ENCODE peak calls at places on chromosomes 13 and 19, in nine cellular contexts. One of them, this sample, is unnamed.
A peak's percentile ranks its signal among the peaks of the same experiment; 100 is the strongest.

GRCh38 chr19:56566904-56567273 is 379 bp upstream of the ZNF470 start:
- DNase-seq in IMR-90: no peak
- DNase-seq in breast epithelium: peak; percentile 20
- DNase-seq in pancreas: peak; percentile 49
- DNase-seq in fibroblast of lung: no peak
- DNase-seq in mucosa of descending colon: peak; percentile 64
- DNase-seq in aorta: peak; percentile 87
- DNase-seq in tibial nerve: no peak
- DNase-seq in CD8-positive, alpha-beta T cell: peak; percentile 28
- DNase-seq in this sample: no peak

GRCh38 chr19:17752865-17753639 is 1.8 kb downstream of the FCHO1 start:
- DNase-seq in mucosa of descending colon: no peak
- DNase-seq in pancreas: no peak
- DNase-seq in CD8-positive, alpha-beta T cell: no peak
- DNase-seq in IMR-90: no peak
- DNase-seq in breast epithelium: no peak
- DNase-seq in tibial nerve: no peak
- DNase-seq in aorta: no peak
- DNase-seq in fibroblast of lung: no peak
- DNase-seq in this sample: no peak

GRCh38 chr13:65488606-65489005 is 1741.5 kb downstream of the PCDH9 start:
- DNase-seq in IMR-90: no peak
- DNase-seq in mucosa of descending colon: no peak
- DNase-seq in tibial nerve: no peak
- DNase-seq in breast epithelium: no peak
- DNase-seq in fibroblast of lung: no peak
- DNase-seq in pancreas: no peak
- DNase-seq in aorta: no peak
- DNase-seq in CD8-positive, alpha-beta T cell: no peak
- DNase-seq in this sample: no peak

GRCh38 chr13:103539721-103540120 is 473.5 kb upstream of the SLC10A2 start:
- DNase-seq in CD8-positive, alpha-beta T cell: no peak
- DNase-seq in aorta: no peak
- DNase-seq in IMR-90: no peak
- DNase-seq in pancreas: no peak
- DNase-seq in tibial nerve: no peak
- DNase-seq in mucosa of descending colon: no peak
- DNase-seq in fibroblast of lung: no peak
- DNase-seq in breast epithelium: no peak
- DNase-seq in this sample: no peak

GRCh38 chr13:27006519-27007161 is 165.0 kb downstream of the USP12 start:
- DNase-seq in IMR-90: peak; percentile 12
- DNase-seq in CD8-positive, alpha-beta T cell: no peak
- DNase-seq in pancreas: peak; percentile 39
- DNase-seq in breast epithelium: no peak
- DNase-seq in mucosa of descending colon: peak; percentile 69
- DNase-seq in tibial nerve: no peak
- DNase-seq in fibroblast of lung: peak; percentile 34
- DNase-seq in aorta: no peak
- DNase-seq in this sample: no peak

GRCh38 chr19:44626067-44626624 is 12.8 kb downstream of the IGSF23 start:
- DNase-seq in mucosa of descending colon: no peak
- DNase-seq in CD8-positive, alpha-beta T cell: no peak
- DNase-seq in IMR-90: peak; percentile 99
- DNase-seq in aorta: peak; percentile 79
- DNase-seq in pancreas: peak; percentile 68
- DNase-seq in tibial nerve: no peak
- DNase-seq in breast epithelium: peak; percentile 70
- DNase-seq in fibroblast of lung: peak; percentile 98
- DNase-seq in this sample: no peak

GRCh38 chr13:34357435-34358232 is 539.7 kb downstream of the RFC3 start:
- DNase-seq in mucosa of descending colon: no peak
- DNase-seq in CD8-positive, alpha-beta T cell: no peak
- DNase-seq in pancreas: no peak
- DNase-seq in IMR-90: peak; percentile 79
- DNase-seq in tibial nerve: no peak
- DNase-seq in breast epithelium: no peak
- DNase-seq in aorta: no peak
- DNase-seq in fibroblast of lung: peak; percentile 91
- DNase-seq in this sample: no peak

GRCh38 chr19:51521796-51522195 is 9.7 kb downstream of the SIGLEC6 start:
- DNase-seq in aorta: no peak
- DNase-seq in pancreas: no peak
- DNase-seq in mucosa of descending colon: no peak
- DNase-seq in tibial nerve: no peak
- DNase-seq in breast epithelium: no peak
- DNase-seq in IMR-90: no peak
- DNase-seq in fibroblast of lung: no peak
- DNase-seq in CD8-positive, alpha-beta T cell: no peak
- DNase-seq in this sample: no peak

GRCh38 chr19:36605101-36605838 is at the start of gene ZNF382:
- DNase-seq in breast epithelium: peak; percentile 18
- DNase-seq in tibial nerve: no peak
- DNase-seq in CD8-positive, alpha-beta T cell: peak; percentile 86
- DNase-seq in mucosa of descending colon: peak; percentile 82
- DNase-seq in fibroblast of lung: peak; percentile 64
- DNase-seq in pancreas: peak; percentile 52
- DNase-seq in IMR-90: peak; percentile 41
- DNase-seq in aorta: peak; percentile 92
- DNase-seq in this sample: no peak

GRCh38 chr19:5775668-5776309 is 8.8 kb downstream of the PRR22 start:
- DNase-seq in IMR-90: peak; percentile 51
- DNase-seq in tibial nerve: no peak
- DNase-seq in CD8-positive, alpha-beta T cell: no peak
- DNase-seq in aorta: no peak
- DNase-seq in fibroblast of lung: peak; percentile 21
- DNase-seq in mucosa of descending colon: no peak
- DNase-seq in pancreas: no peak
- DNase-seq in breast epithelium: no peak
- DNase-seq in this sample: no peak

GRCh38 chr19:2061093-2061935 is 10.3 kb upstream of the MKNK2 start:
- DNase-seq in breast epithelium: peak; percentile 99
- DNase-seq in fibroblast of lung: peak; percentile 95
- DNase-seq in tibial nerve: peak; percentile 100
- DNase-seq in aorta: peak; percentile 99
- DNase-seq in pancreas: peak; percentile 99
- DNase-seq in CD8-positive, alpha-beta T cell: peak; percentile 100
- DNase-seq in mucosa of descending colon: peak; percentile 99
- DNase-seq in IMR-90: peak; percentile 95
- DNase-seq in this sample: peak; percentile 98

GRCh38 chr13:98371624-98372023 is 194.6 kb upstream of the RNF113B start:
- DNase-seq in fibroblast of lung: no peak
- DNase-seq in tibial nerve: no peak
- DNase-seq in IMR-90: no peak
- DNase-seq in aorta: no peak
- DNase-seq in breast epithelium: no peak
- DNase-seq in mucosa of descending colon: no peak
- DNase-seq in pancreas: no peak
- DNase-seq in CD8-positive, alpha-beta T cell: no peak
- DNase-seq in this sample: no peak

GRCh38 chr19:4738734-4739133 is 15.1 kb upstream of the DPP9 start:
- DNase-seq in pancreas: no peak
- DNase-seq in mucosa of descending colon: no peak
- DNase-seq in IMR-90: no peak
- DNase-seq in fibroblast of lung: no peak
- DNase-seq in aorta: no peak
- DNase-seq in CD8-positive, alpha-beta T cell: no peak
- DNase-seq in tibial nerve: no peak
- DNase-seq in breast epithelium: no peak
- DNase-seq in this sample: no peak

DNA sequence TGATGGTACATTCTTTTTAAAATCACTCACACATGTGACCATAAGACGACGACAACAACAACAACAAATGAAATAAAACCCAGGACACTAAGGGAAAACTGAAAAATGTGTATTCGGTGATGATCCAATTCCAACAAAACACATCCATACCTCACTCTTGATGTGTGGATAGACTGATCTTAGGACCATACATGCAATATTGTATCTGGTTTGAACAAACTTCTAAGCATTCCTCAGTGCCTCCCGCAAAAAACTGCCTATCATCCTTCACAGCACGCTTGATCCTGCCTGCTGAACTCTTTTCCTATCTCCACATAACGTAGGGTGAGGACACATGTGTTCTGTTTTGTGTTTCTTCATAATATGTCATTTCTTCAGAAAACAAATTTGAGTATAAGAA is 415.2 kb downstream of the KCTD12 start:
- DNase-seq in IMR-90: no peak
- DNase-seq in CD8-positive, alpha-beta T cell: no peak
- DNase-seq in breast epithelium: no peak
- DNase-seq in pancreas: no peak
- DNase-seq in mucosa of descending colon: no peak
- DNase-seq in aorta: no peak
- DNase-seq in fibroblast of lung: no peak
- DNase-seq in tibial nerve: no peak
- DNase-seq in this sample: no peak
- H3K4me1 ChIP-seq in IMR-90: no peaks in the 10 kb centered on the region
- H3K4me1 ChIP-seq in CD8-positive, alpha-beta T cell: no peaks in the 10 kb centered on the region
- H3K4me1 ChIP-seq in breast epithelium: no peaks in the 10 kb centered on the region
- H3K4me1 ChIP-seq in pancreas: no peaks in the 10 kb centered on the region
- H3K4me1 ChIP-seq in mucosa of descending colon: no peaks in the 10 kb centered on the region
- H3K4me1 ChIP-seq in aorta: peaks cover 2% of the 10 kb centered on the region
- H3K4me1 ChIP-seq in fibroblast of lung: no peaks in the 10 kb centered on the region
- H3K4me1 ChIP-seq in tibial nerve: no peaks in the 10 kb centered on the region
- H3K4me1 ChIP-seq in this sample: no peaks in the 10 kb centered on the region

GRCh38 chr19:54451331-54451871 is 2.4 kb downstream of the LENG8 start:
- DNase-seq in IMR-90: no peak
- DNase-seq in aorta: no peak
- DNase-seq in tibial nerve: no peak
- DNase-seq in fibroblast of lung: peak; percentile 32
- DNase-seq in pancreas: peak; percentile 37
- DNase-seq in mucosa of descending colon: peak; percentile 55
- DNase-seq in breast epithelium: no peak
- DNase-seq in CD8-positive, alpha-beta T cell: no peak
- DNase-seq in this sample: no peak

GRCh38 chr19:54449701-54450069 is 686 bp downstream of the LENG8 start:
- DNase-seq in pancreas: no peak
- DNase-seq in IMR-90: peak; percentile 37
- DNase-seq in aorta: no peak
- DNase-seq in breast epithelium: no peak
- DNase-seq in tibial nerve: no peak
- DNase-seq in fibroblast of lung: peak; percentile 28
- DNase-seq in CD8-positive, alpha-beta T cell: no peak
- DNase-seq in mucosa of descending colon: no peak
- DNase-seq in this sample: no peak

GRCh38 chr19:54453921-54454780 is 5.2 kb downstream of the LENG8 start:
- DNase-seq in mucosa of descending colon: peak; percentile 48
- DNase-seq in pancreas: peak; percentile 28
- DNase-seq in aorta: peak; percentile 70
- DNase-seq in CD8-positive, alpha-beta T cell: no peak
- DNase-seq in fibroblast of lung: no peak
- DNase-seq in IMR-90: no peak
- DNase-seq in tibial nerve: no peak
- DNase-seq in breast epithelium: no peak
- DNase-seq in this sample: no peak

GRCh38 chr19:54452626-54453025 is 3.6 kb downstream of the LENG8 start:
- DNase-seq in tibial nerve: no peak
- DNase-seq in fibroblast of lung: no peak
- DNase-seq in IMR-90: no peak
- DNase-seq in aorta: no peak
- DNase-seq in CD8-positive, alpha-beta T cell: no peak
- DNase-seq in mucosa of descending colon: peak; percentile 39
- DNase-seq in pancreas: no peak
- DNase-seq in breast epithelium: no peak
- DNase-seq in this sample: no peak

DNA sequence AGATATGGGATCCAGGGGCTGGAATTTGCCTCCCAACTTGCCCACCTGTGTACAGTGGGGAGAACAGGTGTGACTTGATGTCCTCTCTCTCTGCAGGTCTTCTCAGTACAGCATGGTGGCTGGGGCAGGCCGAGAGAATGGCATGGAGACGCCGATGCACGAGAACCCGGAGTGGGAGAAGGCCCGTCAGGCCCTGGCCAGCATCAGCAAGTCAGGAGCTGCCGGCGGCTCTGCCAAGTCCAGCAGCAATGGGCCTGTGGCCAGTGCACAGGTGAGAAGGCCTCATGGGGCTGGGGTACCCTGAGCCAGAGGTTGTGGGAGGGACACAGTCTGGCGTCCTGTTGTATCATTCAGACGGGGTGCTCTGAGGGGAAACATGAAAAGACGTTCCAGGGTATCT is 3.0 kb downstream of the LENG8 start:
- DNase-seq in tibial nerve: no peak
- DNase-seq in pancreas: peak; percentile 47
- DNase-seq in fibroblast of lung: no peak
- DNase-seq in mucosa of descending colon: peak; percentile 53
- DNase-seq in aorta: no peak
- DNase-seq in breast epithelium: no peak
- DNase-seq in IMR-90: no peak
- DNase-seq in CD8-positive, alpha-beta T cell: no peak
- DNase-seq in this sample: no peak
- H3K36me3 ChIP-seq in tibial nerve: peaks cover 59% of the 10 kb centered on the region
- H3K36me3 ChIP-seq in pancreas: peaks cover 52% of the 10 kb centered on the region
- H3K36me3 ChIP-seq in fibroblast of lung: peaks cover 48% of the 10 kb centered on the region
- H3K36me3 ChIP-seq in mucosa of descending colon: peaks cover 23% of the 10 kb centered on the region
- H3K36me3 ChIP-seq in aorta: peaks cover 6% of the 10 kb centered on the region
- H3K36me3 ChIP-seq in breast epithelium: peaks cover 30% of the 10 kb centered on the region
- H3K36me3 ChIP-seq in IMR-90: peaks cover 61% of the 10 kb centered on the region
- H3K36me3 ChIP-seq in CD8-positive, alpha-beta T cell: peaks cover 55% of the 10 kb centered on the region
- H3K36me3 ChIP-seq in this sample: peaks cover 11% of the 10 kb centered on the region

DNA sequence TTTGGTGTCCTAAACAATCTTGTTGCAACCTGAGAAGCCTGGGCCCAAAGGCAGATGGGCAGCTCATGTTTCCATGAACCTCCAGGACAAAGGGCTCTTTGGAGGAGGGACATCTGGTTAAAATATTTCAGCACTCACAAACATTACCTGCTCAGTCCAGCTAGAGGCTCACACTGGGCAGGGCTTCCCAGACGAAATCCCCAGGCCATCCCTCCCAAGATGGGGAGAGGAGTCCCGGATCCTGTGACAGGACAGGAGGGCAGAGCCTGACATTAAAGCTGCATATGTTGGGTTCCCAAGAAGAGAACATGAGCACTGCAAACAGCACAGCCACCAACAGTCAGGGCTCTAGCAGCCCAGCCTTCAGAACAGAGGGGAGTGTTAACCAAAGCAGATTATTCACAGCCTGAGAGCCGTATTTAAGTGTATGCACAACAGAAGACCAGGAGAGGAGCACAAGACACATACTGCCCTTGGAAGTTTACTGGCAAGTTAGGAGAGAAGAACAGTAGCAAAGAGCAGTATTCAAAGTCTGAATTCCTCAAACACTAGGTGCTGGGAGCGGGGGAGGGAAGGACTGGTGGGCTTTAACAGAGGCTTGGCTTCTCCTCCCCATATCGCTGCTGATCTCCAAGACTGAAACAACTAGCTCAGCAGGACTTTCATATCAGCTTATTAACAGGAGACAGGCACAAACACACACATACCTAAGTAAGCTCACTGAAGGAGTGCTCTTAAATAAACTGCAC is 12.4 kb downstream of the ATP7B start:
- DNase-seq in CD8-positive, alpha-beta T cell: no peak
- DNase-seq in mucosa of descending colon: no peak
- DNase-seq in IMR-90: no peak
- DNase-seq in pancreas: no peak
- DNase-seq in aorta: no peak
- DNase-seq in tibial nerve: no peak
- DNase-seq in breast epithelium: no peak
- DNase-seq in fibroblast of lung: no peak
- DNase-seq in this sample: peak; percentile 57
- H3K4me3 ChIP-seq in CD8-positive, alpha-beta T cell: no peak overlapping the region
- H3K4me3 ChIP-seq in mucosa of descending colon: no peak overlapping the region
- H3K4me3 ChIP-seq in IMR-90: no peak overlapping the region
- H3K4me3 ChIP-seq in pancreas: no peak overlapping the region
- H3K4me3 ChIP-seq in aorta: no peak overlapping the region
- H3K4me3 ChIP-seq in tibial nerve: no peak overlapping the region
- H3K4me3 ChIP-seq in breast epithelium: peak overlapping the region; percentile 13
- H3K4me3 ChIP-seq in fibroblast of lung: no peak overlapping the region
- H3K4me3 ChIP-seq in this sample: no peak overlapping the region

GRCh38 chr19:49417090-49417489 is 6.2 kb downstream of the PTH2 start:
- DNase-seq in mucosa of descending colon: no peak
- DNase-seq in pancreas: no peak
- DNase-seq in fibroblast of lung: no peak
- DNase-seq in tibial nerve: no peak
- DNase-seq in CD8-positive, alpha-beta T cell: no peak
- DNase-seq in breast epithelium: no peak
- DNase-seq in aorta: no peak
- DNase-seq in IMR-90: no peak
- DNase-seq in this sample: peak; percentile 30
- H3K4me1 ChIP-seq in mucosa of descending colon: no peaks in the 10 kb centered on the region
- H3K4me1 ChIP-seq in pancreas: no peaks in the 10 kb centered on the region
- H3K4me1 ChIP-seq in fibroblast of lung: no peaks in the 10 kb centered on the region
- H3K4me1 ChIP-seq in tibial nerve: no peaks in the 10 kb centered on the region
- H3K4me1 ChIP-seq in CD8-positive, alpha-beta T cell: peaks cover 14% of the 10 kb centered on the region
- H3K4me1 ChIP-seq in breast epithelium: no peaks in the 10 kb centered on the region
- H3K4me1 ChIP-seq in aorta: no peaks in the 10 kb centered on the region
- H3K4me1 ChIP-seq in IMR-90: no peaks in the 10 kb centered on the region
- H3K4me1 ChIP-seq in this sample: peaks cover 9% of the 10 kb centered on the region